ENCODE peak calls at places on chromosomes 16 and 17, in seven cellular contexts. One of them, this sample, is unnamed.

GRCh38 chr17:16943541-16944333 is 28.2 kb downstream of the TNFRSF13B start:
- DNase-seq in B cell: no peak
- DNase-seq in omental fat pad: no peak
- DNase-seq in thoracic aorta: no peak
- DNase-seq in left lung: no peak
- DNase-seq in lung: no peak
- DNase-seq in kidney: no peak
- DNase-seq in this sample: no peak

GRCh38 chr16:84283314-84284167 is 11.1 kb upstream of the WFDC1 start:
- DNase-seq in B cell: no peak
- DNase-seq in omental fat pad: no peak
- DNase-seq in thoracic aorta: no peak
- DNase-seq in left lung: no peak
- DNase-seq in lung: no peak
- DNase-seq in kidney: peak
- DNase-seq in this sample: peak

GRCh38 chr17:41178341-41178740 is 320 bp upstream of the KRTAP4-2 start:
- DNase-seq in B cell: no peak
- DNase-seq in omental fat pad: no peak
- DNase-seq in thoracic aorta: no peak
- DNase-seq in left lung: no peak
- DNase-seq in lung: no peak
- DNase-seq in kidney: no peak
- DNase-seq in this sample: no peak

GRCh38 chr17:80265205-80266068 is 4.8 kb downstream of the RNF213 start:
- DNase-seq in B cell: no peak
- DNase-seq in omental fat pad: no peak
- DNase-seq in thoracic aorta: no peak
- DNase-seq in left lung: no peak
- DNase-seq in lung: peak
- DNase-seq in kidney: no peak
- DNase-seq in this sample: no peak

GRCh38 chr16:28316056-28316455 is 23.7 kb downstream of the SBK1 start:
- DNase-seq in B cell: no peak
- DNase-seq in omental fat pad: no peak
- DNase-seq in thoracic aorta: no peak
- DNase-seq in left lung: no peak
- DNase-seq in lung: no peak
- DNase-seq in kidney: peak
- DNase-seq in this sample: no peak

GRCh38 chr16:477758-478157 is 49.8 kb upstream of the CAPN15 start:
- DNase-seq in B cell: no peak
- DNase-seq in omental fat pad: no peak
- DNase-seq in thoracic aorta: no peak
- DNase-seq in left lung: peak
- DNase-seq in lung: no peak
- DNase-seq in kidney: no peak
- DNase-seq in this sample: no peak

GRCh38 chr16:1863681-1864460 is 8.1 kb downstream of the MEIOB start:
- DNase-seq in B cell: no peak
- DNase-seq in omental fat pad: no peak
- DNase-seq in thoracic aorta: no peak
- DNase-seq in left lung: no peak
- DNase-seq in lung: no peak
- DNase-seq in kidney: no peak
- DNase-seq in this sample: no peak

GRCh38 chr16:15639061-15639568 is 3.8 kb downstream of the MARF1 start:
- DNase-seq in B cell: peak
- DNase-seq in omental fat pad: no peak
- DNase-seq in thoracic aorta: no peak
- DNase-seq in left lung: no peak
- DNase-seq in lung: no peak
- DNase-seq in kidney: no peak
- DNase-seq in this sample: no peak

GRCh38 chr16:56897026-56897799 is 32.2 kb downstream of the SLC12A3 start:
- DNase-seq in B cell: no peak
- DNase-seq in omental fat pad: no peak
- DNase-seq in thoracic aorta: no peak
- DNase-seq in left lung: no peak
- DNase-seq in lung: no peak
- DNase-seq in kidney: no peak
- DNase-seq in this sample: no peak

GRCh38 chr17:2853111-2853721 is 57.0 kb downstream of the RAP1GAP2 start:
- DNase-seq in B cell: no peak
- DNase-seq in omental fat pad: peak
- DNase-seq in thoracic aorta: peak
- DNase-seq in left lung: peak
- DNase-seq in lung: peak
- DNase-seq in kidney: peak
- DNase-seq in this sample: peak

GRCh38 chr17:38598536-38598935 is 7.2 kb downstream of the SRCIN1 start:
- DNase-seq in B cell: no peak
- DNase-seq in omental fat pad: no peak
- DNase-seq in thoracic aorta: no peak
- DNase-seq in left lung: no peak
- DNase-seq in lung: no peak
- DNase-seq in kidney: peak
- DNase-seq in this sample: peak

GRCh38 chr16:71201054-71201453 is 29.5 kb downstream of the HYDIN start:
- DNase-seq in B cell: no peak
- DNase-seq in omental fat pad: no peak
- DNase-seq in thoracic aorta: no peak
- DNase-seq in left lung: no peak
- DNase-seq in lung: no peak
- DNase-seq in kidney: no peak
- DNase-seq in this sample: no peak

GRCh38 chr16:70438325-70438982 is 446 bp downstream of the ST3GAL2 start:
- DNase-seq in B cell: no peak
- DNase-seq in omental fat pad: no peak
- DNase-seq in thoracic aorta: no peak
- DNase-seq in left lung: peak
- DNase-seq in lung: no peak
- DNase-seq in kidney: peak
- DNase-seq in this sample: no peak

GRCh38 chr16:12758670-12759558 is 44.8 kb downstream of the CPPED1 start:
- DNase-seq in B cell: no peak
- DNase-seq in omental fat pad: no peak
- DNase-seq in thoracic aorta: no peak
- DNase-seq in left lung: no peak
- DNase-seq in lung: no peak
- DNase-seq in kidney: no peak
- DNase-seq in this sample: no peak

GRCh38 chr16:83513006-83513755 is 294.6 kb upstream of the HSBP1 start:
- DNase-seq in B cell: no peak
- DNase-seq in omental fat pad: no peak
- DNase-seq in thoracic aorta: no peak
- DNase-seq in left lung: no peak
- DNase-seq in lung: no peak
- DNase-seq in kidney: no peak
- DNase-seq in this sample: no peak

GRCh38 chr16:15981382-15981781 is 32.0 kb downstream of the ABCC1 start:
- DNase-seq in B cell: no peak
- DNase-seq in omental fat pad: no peak
- DNase-seq in thoracic aorta: no peak
- DNase-seq in left lung: no peak
- DNase-seq in lung: no peak
- DNase-seq in kidney: no peak
- DNase-seq in this sample: no peak

DNA sequence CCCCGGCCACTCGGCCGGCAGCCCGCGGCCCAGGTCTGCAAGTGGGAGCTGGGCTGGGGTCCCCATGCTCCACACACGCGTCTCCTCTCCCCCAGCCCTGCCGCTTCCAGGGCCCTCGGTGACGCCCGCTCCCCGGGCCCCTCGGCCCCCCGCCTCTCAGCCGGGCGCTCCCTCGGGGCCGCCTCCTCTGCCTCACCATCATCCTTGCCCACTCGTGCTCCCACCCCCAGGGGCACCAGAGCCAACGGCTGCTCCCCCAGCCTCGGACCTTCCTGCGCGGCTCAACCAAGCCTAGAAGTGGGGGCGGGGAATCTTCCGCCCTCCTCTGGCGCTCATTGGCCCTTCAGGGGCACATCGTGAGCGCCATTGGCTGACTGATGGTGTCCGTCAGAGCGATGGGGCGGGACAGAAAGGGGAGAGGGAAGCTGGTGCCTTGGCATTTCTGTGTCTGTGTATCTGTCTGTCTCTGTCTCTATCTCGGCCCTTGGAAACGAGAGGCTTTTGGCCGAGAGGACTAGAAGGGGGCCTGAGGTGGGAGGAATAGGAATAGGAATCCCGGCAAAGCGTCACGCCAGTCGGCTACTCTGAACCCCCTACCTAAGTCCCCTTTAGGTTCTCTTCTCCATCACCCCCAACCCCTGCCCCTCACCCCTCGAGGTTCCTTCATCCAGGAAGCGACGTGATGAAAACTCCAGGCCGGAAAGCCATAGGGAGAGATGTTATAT is 88.9 kb downstream of the CDC27 start:
- DNase-seq in B cell: peak
- DNase-seq in omental fat pad: peak
- DNase-seq in thoracic aorta: peak
- DNase-seq in left lung: peak
- DNase-seq in lung: peak
- DNase-seq in kidney: peak
- DNase-seq in this sample: peak
- TF ChIP-seq CTCF in B cell: no peak
- TF ChIP-seq CTCF in omental fat pad: no peak
- TF ChIP-seq CTCF in thoracic aorta: no peak
- TF ChIP-seq CTCF in left lung: no peak
- TF ChIP-seq CTCF in lung: no peak
- TF ChIP-seq CTCF in kidney: no peak
- TF ChIP-seq CTCF in this sample: no peak

DNA sequence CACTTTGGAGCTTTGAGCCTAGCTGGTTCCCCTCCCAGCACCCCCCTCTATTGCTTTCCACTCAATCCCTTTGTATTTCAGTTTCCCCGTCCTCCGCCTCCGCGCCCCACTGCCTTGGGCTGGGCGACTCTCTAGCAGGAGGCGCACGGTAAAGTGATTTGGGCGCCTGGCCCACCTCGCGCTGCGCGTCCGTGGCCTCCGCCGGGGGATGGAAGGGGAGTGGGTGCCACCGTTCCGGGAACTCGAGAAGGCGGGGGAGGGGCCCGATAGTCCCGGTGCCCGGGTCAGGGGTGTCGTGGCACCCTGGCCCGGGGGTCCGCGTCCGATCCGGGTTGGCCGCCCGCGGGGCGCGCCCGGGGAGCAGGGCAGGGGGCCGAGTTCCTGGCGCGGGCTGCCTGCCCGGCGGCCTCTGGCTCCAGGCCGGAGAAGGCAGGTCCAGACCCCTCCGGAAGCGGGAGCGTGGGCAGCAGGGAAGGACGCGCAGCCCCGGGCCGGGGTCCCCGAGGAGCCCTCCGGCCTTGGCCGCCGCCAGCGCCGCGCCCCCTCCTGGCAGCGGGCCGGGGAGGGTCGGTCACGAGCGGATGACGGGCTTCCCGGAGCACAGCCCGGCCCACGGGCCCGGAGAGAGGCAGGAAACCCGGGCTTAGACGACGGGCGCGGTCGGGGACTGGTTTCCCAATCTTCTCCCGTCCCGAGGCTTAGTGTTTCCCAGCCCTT is 15.8 kb downstream of the MEOX1 start:
- DNase-seq in B cell: no peak
- DNase-seq in omental fat pad: peak
- DNase-seq in thoracic aorta: peak
- DNase-seq in left lung: peak
- DNase-seq in lung: peak
- DNase-seq in kidney: peak
- DNase-seq in this sample: peak
- TF ChIP-seq CTCF in B cell: no peak
- TF ChIP-seq CTCF in omental fat pad: no peak
- TF ChIP-seq CTCF in thoracic aorta: no peak
- TF ChIP-seq CTCF in left lung: no peak
- TF ChIP-seq CTCF in lung: no peak
- TF ChIP-seq CTCF in kidney: no peak
- TF ChIP-seq CTCF in this sample: no peak

DNA sequence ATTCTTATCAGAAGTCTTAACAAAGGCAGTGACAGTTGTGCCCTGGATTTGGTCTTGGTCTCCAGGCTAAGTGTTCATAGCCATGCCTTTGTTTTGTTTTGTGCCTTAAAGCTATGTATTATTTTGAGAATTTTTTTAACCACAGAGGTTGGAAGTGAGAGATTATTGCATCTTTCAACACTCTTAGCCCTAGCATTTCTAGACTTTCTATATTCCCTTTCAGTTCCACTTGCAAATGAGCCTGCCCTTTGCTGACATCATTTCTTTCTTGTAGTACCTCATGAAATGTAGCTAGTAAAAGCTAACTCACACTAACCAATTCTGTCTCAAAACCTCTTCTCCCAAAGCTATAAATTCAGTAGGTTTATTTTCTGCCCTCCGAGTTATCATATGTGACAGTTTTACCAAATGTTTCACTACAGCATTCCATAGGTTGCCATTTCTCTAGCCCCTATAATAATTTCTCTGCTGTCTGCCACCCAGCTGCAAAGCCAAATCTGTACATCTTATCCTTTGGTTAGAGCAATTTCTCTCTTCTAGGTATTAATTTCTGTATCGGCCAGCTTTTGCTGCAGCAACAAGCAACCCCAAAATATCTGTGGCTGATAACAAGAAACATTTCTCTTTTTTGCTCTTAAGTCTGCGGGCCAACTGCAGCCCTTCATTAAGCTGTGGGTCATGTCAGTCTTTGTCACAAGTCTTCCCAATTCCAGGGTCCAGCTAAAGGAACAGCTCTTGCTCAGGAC is 14.2 kb upstream of the CCL1 start:
- DNase-seq in B cell: no peak
- DNase-seq in omental fat pad: no peak
- DNase-seq in thoracic aorta: no peak
- DNase-seq in left lung: no peak
- DNase-seq in lung: no peak
- DNase-seq in kidney: no peak
- DNase-seq in this sample: no peak
- TF ChIP-seq CTCF in B cell: no peak
- TF ChIP-seq CTCF in omental fat pad: no peak
- TF ChIP-seq CTCF in thoracic aorta: no peak
- TF ChIP-seq CTCF in left lung: no peak
- TF ChIP-seq CTCF in lung: no peak
- TF ChIP-seq CTCF in kidney: no peak
- TF ChIP-seq CTCF in this sample: no peak

GRCh38 chr17:76182016-76182764 is 41.1 kb upstream of the FOXJ1 start:
- DNase-seq in B cell: peak
- DNase-seq in omental fat pad: peak
- DNase-seq in thoracic aorta: peak
- DNase-seq in left lung: peak
- DNase-seq in lung: peak
- DNase-seq in kidney: peak
- DNase-seq in this sample: peak

GRCh38 chr17:76176701-76177574 is 35.9 kb upstream of the FOXJ1 start:
- DNase-seq in B cell: no peak
- DNase-seq in omental fat pad: no peak
- DNase-seq in thoracic aorta: no peak
- DNase-seq in left lung: no peak
- DNase-seq in lung: no peak
- DNase-seq in kidney: no peak
- DNase-seq in this sample: no peak

GRCh38 chr17:76184266-76184665 is 43.2 kb upstream of the FOXJ1 start:
- DNase-seq in B cell: no peak
- DNase-seq in omental fat pad: no peak
- DNase-seq in thoracic aorta: no peak
- DNase-seq in left lung: no peak
- DNase-seq in lung: no peak
- DNase-seq in kidney: no peak
- DNase-seq in this sample: no peak

GRCh38 chr17:76178124-76178523 is 37.1 kb upstream of the FOXJ1 start:
- DNase-seq in B cell: no peak
- DNase-seq in omental fat pad: no peak
- DNase-seq in thoracic aorta: no peak
- DNase-seq in left lung: no peak
- DNase-seq in lung: no peak
- DNase-seq in kidney: no peak
- DNase-seq in this sample: no peak

GRCh38 chr17:76179496-76180467 is 38.7 kb upstream of the FOXJ1 start:
- DNase-seq in B cell: no peak
- DNase-seq in omental fat pad: no peak
- DNase-seq in thoracic aorta: no peak
- DNase-seq in left lung: no peak
- DNase-seq in lung: no peak
- DNase-seq in kidney: no peak
- DNase-seq in this sample: no peak
- TF ChIP-seq CTCF in B cell: no peak
- TF ChIP-seq CTCF in omental fat pad: no peak
- TF ChIP-seq CTCF in thoracic aorta: no peak
- TF ChIP-seq CTCF in left lung: no peak
- TF ChIP-seq CTCF in lung: no peak
- TF ChIP-seq CTCF in kidney: no peak
- TF ChIP-seq CTCF in this sample: no peak